ENCODE peak calls at places on chromosomes 13 and 19, in four cellular contexts. G is midbrain; J is stimulated activated CD4-positive, alpha-beta T cell treated with anti-CD3 and anti-CD28 coated beads, Interleukin-2, amount 100 ng/mL, for 48 hours; L is stimulated activated CD8-positive, alpha-beta memory T cell treated with anti-CD3 and anti-CD28 coated beads, Interleukin-15, amount 100 ng/mL, for 4 hours. M is an unnamed sample.

GRCh38 chr19:5046339-5047039 is 77.6 kb downstream of the KDM4B start:
- DNase-seq in G (no peak), L (no peak), J (no peak), M (peak)

GRCh38 chr13:106047859-106048258 is 487.6 kb downstream of the EFNB2 start:
- DNase-seq in G (no peak), L (no peak), J (no peak), M (no peak)

GRCh38 chr19:1495799-1496713 is 5.1 kb downstream of the REEP6 start:
- DNase-seq in G (no peak), L (no peak), J (no peak), M (no peak)

GRCh38 chr19:32748497-32748896 is 28.9 kb downstream of the TDRD12 start:
- DNase-seq in J (no peak), L (no peak), G (no peak), M (no peak)

GRCh38 chr13:37446503-37446902 is 152.1 kb downstream of the POSTN start:
- DNase-seq in J (no peak), L (no peak), G (no peak), M (no peak)

GRCh38 chr19:28556371-28556770 is 656.6 kb downstream of the UQCRFS1 start:
- DNase-seq in G (no peak), L (no peak), J (no peak), M (no peak)

GRCh38 chr13:112896736-112897602 is 72.0 kb upstream of the MCF2L start:
- DNase-seq in L (no peak), J (no peak), G (no peak), M (no peak)

GRCh38 chr13:74751739-74752138 is 617.5 kb upstream of the KLF12 start:
- DNase-seq in L (no peak), J (no peak), G (no peak), M (no peak)

GRCh38 chr13:64591981-64592380 is 2638.2 kb downstream of the PCDH9 start:
- DNase-seq in J (no peak), G (no peak), L (no peak), M (no peak)

GRCh38 chr19:35908977-35909683 is 1.0 kb upstream of the TYROBP start:
- DNase-seq in G (peak), J (no peak), L (no peak), M (no peak)

GRCh38 chr13:74202129-74202528 is 67.9 kb upstream of the KLF12 start:
- DNase-seq in G (no peak), J (no peak), L (no peak), M (no peak)

GRCh38 chr13:109156181-109156935 is 526.9 kb downstream of the MYO16 start:
- DNase-seq in J (no peak), G (no peak), L (no peak), M (peak)

GRCh38 chr19:47494211-47494547 is 10.2 kb upstream of the KPTN start:
- DNase-seq in L (no peak), G (no peak), J (no peak), M (no peak)

GRCh38 chr19:45069056-45069455 is 7.2 kb downstream of the ZNF296 start:
- DNase-seq in G (no peak), J (no peak), L (no peak), M (no peak)

GRCh38 chr19:13078897-13079541 is 23.6 kb downstream of the LYL1 start:
- DNase-seq in L (no peak), G (no peak), J (no peak), M (no peak)

GRCh38 chr13:111061338-111062045 is 53.6 kb upstream of the ARHGEF7 start:
- DNase-seq in G (no peak), L (no peak), J (no peak), M (no peak)